ENCODE peak calls at places on chromosomes 1 and 21, in eight cellular contexts. W, X, K, E, R, G, A and S are unnamed samples.
A peak's percentile ranks its signal among the peaks of the same experiment; 100 is the strongest.

GRCh38 chr1:113057006-113057405 is 16.0 kb upstream of the LRIG2 start:
- DNase-seq in X (no peak), A (no peak), E (peak; percentile 57), G (no peak), W (no peak), K (no peak), R (no peak), S (no peak)

GRCh38 chr1:232377494-232377770 is 252.5 kb downstream of the SIPA1L2 start:
- DNase-seq in E (peak; percentile 28), R (no peak), A (no peak), K (no peak), W (peak; percentile 47), X (peak; percentile 43), G (no peak), S (peak; percentile 45)

GRCh38 chr1:5938068-5938740 is 54.0 kb downstream of the NPHP4 start:
- DNase-seq in W (no peak), E (peak; percentile 9), K (no peak), R (no peak), A (peak; percentile 15), X (peak; percentile 73), G (no peak), S (no peak)

GRCh38 chr1:68229927-68230812 is 2.2 kb downstream of the WLS start:
- DNase-seq in R (no peak), G (no peak), E (peak; percentile 33), A (no peak), K (no peak), X (peak; percentile 22), W (no peak), S (peak; percentile 25)

GRCh38 chr1:78070758-78071157 is 25.0 kb downstream of the GIPC2 start:
- DNase-seq in G (no peak), W (no peak), K (no peak), A (no peak), X (peak; percentile 83), E (peak; percentile 74), R (no peak), S (peak; percentile 14)

GRCh38 chr1:38244218-38244617 is 197.6 kb upstream of the POU3F1 start:
- DNase-seq in W (no peak), A (no peak), X (no peak), R (no peak), K (no peak), G (no peak), E (no peak), S (no peak)

GRCh38 chr1:109818351-109819325 is 54.9 kb upstream of the EPS8L3 start:
- DNase-seq in A (no peak), G (no peak), W (no peak), K (no peak), R (no peak), X (no peak), E (no peak), S (no peak)

GRCh38 chr1:212607206-212607923 is 1.2 kb upstream of the ATF3 start:
- DNase-seq in G (peak; percentile 26), E (peak; percentile 33), K (peak; percentile 50), R (no peak), A (peak; percentile 65), X (no peak), W (peak; percentile 53), S (no peak)

GRCh38 chr1:25617626-25618432 is 1.2 kb downstream of the MAN1C1 start:
- DNase-seq in E (no peak), R (no peak), A (peak; percentile 67), W (peak; percentile 43), X (no peak), K (peak; percentile 50), G (no peak), S (no peak)

GRCh38 chr1:149848811-149849210 is 50.6 kb upstream of the BOLA1 start:
- DNase-seq in A (no peak), W (no peak), G (no peak), K (no peak), X (no peak), R (no peak), E (peak; percentile 2), S (peak; percentile 3)

GRCh38 chr21:28066051-28066450 is 926.6 kb downstream of the LTN1 start:
- DNase-seq in A (no peak), G (no peak), E (peak; percentile 28), K (no peak), W (no peak), X (peak; percentile 20), R (no peak), S (no peak)

GRCh38 chr1:36349839-36350238 is 26.4 kb upstream of the EVA1B start:
- DNase-seq in W (peak; percentile 37), A (no peak), K (no peak), G (no peak), E (no peak), X (peak; percentile 29), R (no peak), S (no peak)

GRCh38 chr1:55418625-55419024 is 203.5 kb upstream of the USP24 start:
- DNase-seq in X (no peak), E (no peak), G (no peak), A (no peak), W (no peak), K (no peak), R (no peak), S (no peak)

GRCh38 chr1:29210278-29211085 is 20.3 kb downstream of the MECR start:
- DNase-seq in K (no peak), G (no peak), E (no peak), A (no peak), R (no peak), W (no peak), X (peak; percentile 22), S (no peak)

GRCh38 chr1:30856260-30856790 is 52.2 kb downstream of the SDC3 start:
- DNase-seq in W (no peak), X (no peak), K (no peak), G (no peak), E (no peak), R (no peak), A (no peak), S (no peak)

GRCh38 chr1:9593492-9594465 is 5.1 kb downstream of the TMEM201 start:
- DNase-seq in A (no peak), R (peak; percentile 49), E (peak; percentile 83), X (peak; percentile 69), W (peak; percentile 86), G (peak; percentile 43), K (no peak), S (peak; percentile 71)

GRCh38 chr1:101185421-101185820 is 51.4 kb upstream of the S1PR1 start:
- DNase-seq in E (no peak), X (no peak), W (no peak), R (no peak), K (no peak), A (no peak), G (no peak), S (no peak)

GRCh38 chr1:212791261-212791675 is 309 bp downstream of the NSL1 start:
- DNase-seq in G (no peak), K (no peak), A (no peak), R (no peak), E (no peak), W (no peak), X (peak; percentile 84), S (no peak)

GRCh38 chr1:81583878-81584277 is 216.9 kb upstream of the ADGRL2 start:
- DNase-seq in E (no peak), R (no peak), K (no peak), X (no peak), A (no peak), G (no peak), W (no peak), S (no peak)

GRCh38 chr1:169712309-169712631 is 850 bp upstream of the SELL start:
- DNase-seq in E (no peak), A (no peak), G (no peak), R (no peak), X (no peak), K (no peak), W (no peak), S (no peak)

GRCh38 chr1:151002611-151003010 is 4.1 kb downstream of the MINDY1 start:
- DNase-seq in W (no peak), X (no peak), G (no peak), R (no peak), A (no peak), E (peak; percentile 33), K (no peak), S (no peak)

GRCh38 chr1:178434360-178434759 is 62.4 kb downstream of the CLEC20A start:
- DNase-seq in A (no peak), K (no peak), R (no peak), X (no peak), G (no peak), E (no peak), W (no peak), S (no peak)

GRCh38 chr1:23854568-23854967 is 13.5 kb downstream of the FUCA1 start:
- DNase-seq in K (no peak), A (no peak), R (no peak), X (peak; percentile 28), G (no peak), E (no peak), W (no peak), S (no peak)

GRCh38 chr1:222928212-222928611 is 113.4 kb downstream of the DISP1 start:
- DNase-seq in X (no peak), R (no peak), A (no peak), G (no peak), E (peak; percentile 61), K (no peak), W (peak; percentile 68), S (peak; percentile 38)

GRCh38 chr1:31389616-31390015 is 16.7 kb upstream of the FABP3 start:
- DNase-seq in R (no peak), X (no peak), K (no peak), A (no peak), G (no peak), E (no peak), W (no peak), S (no peak)

GRCh38 chr1:3674100-3675094 is 22.1 kb downstream of the TP73 start:
- DNase-seq in A (no peak), R (no peak), K (no peak), G (peak; percentile 46), E (peak; percentile 58), X (no peak), W (no peak), S (no peak)

GRCh38 chr1:206487970-206488369 is 17.7 kb downstream of the IKBKE start:
- DNase-seq in R (no peak), E (no peak), X (no peak), W (no peak), K (no peak), A (no peak), G (no peak), S (no peak)

GRCh38 chr1:61741682-61742619 is at the start of gene PATJ:
- DNase-seq in G (peak; percentile 43), A (peak; percentile 73), K (peak; percentile 78), W (peak; percentile 58), R (peak; percentile 39), E (peak; percentile 90), X (peak; percentile 28), S (peak; percentile 10)

GRCh38 chr1:182143825-182144661 is 82.5 kb upstream of the ZNF648 start:
- DNase-seq in W (peak; percentile 60), X (peak; percentile 4), A (no peak), K (no peak), G (no peak), R (peak; percentile 70), E (peak; percentile 56), S (peak; percentile 12)

GRCh38 chr1:174874337-174875053 is 125.3 kb upstream of the CACYBP start:
- DNase-seq in E (peak; percentile 39), R (no peak), G (peak; percentile 8), W (no peak), K (no peak), A (no peak), X (no peak), S (no peak)

GRCh38 chr1:220528049-220528678 is at the start of gene MARK1:
- DNase-seq in W (peak; percentile 83), A (peak; percentile 56), E (peak; percentile 56), G (peak; percentile 9), K (no peak), X (peak; percentile 49), R (peak; percentile 33), S (peak; percentile 18)